ENCODE peak calls at places on chromosomes 6 and 20, in six cellular contexts. Z, S, C, Y, R and A are unnamed samples.

GRCh38 chr20:43804781-43805180 is 78.0 kb upstream of the GTSF1L start:
- DNase-seq in Z (no peak), S (no peak), C (no peak), Y (no peak), R (no peak), A (no peak)

GRCh38 chr6:88492824-88493223 is 326.7 kb upstream of the CNR1 start:
- DNase-seq in Z (no peak), S (no peak), C (no peak), Y (no peak), R (no peak), A (no peak)

GRCh38 chr6:131862486-131862885 is 54.7 kb downstream of the ENPP1 start:
- DNase-seq in Z (no peak), S (no peak), C (no peak), Y (no peak), R (no peak), A (no peak)

GRCh38 chr6:95742895-95743294 is 165.6 kb downstream of the MANEA start:
- DNase-seq in Z (no peak), S (no peak), C (no peak), Y (no peak), R (no peak), A (no peak)

GRCh38 chr6:43495409-43495941 is 14.7 kb downstream of the LRRC73 start:
- DNase-seq in Z (no peak), S (no peak), C (no peak), Y (no peak), R (no peak), A (no peak)

GRCh38 chr6:41581381-41581991 is 35.3 kb downstream of the FOXP4 start:
- DNase-seq in Z (no peak), S (no peak), C (no peak), Y (no peak), R (no peak), A (no peak)

GRCh38 chr20:59055302-59055701 is 12.7 kb upstream of the PRELID3B start:
- DNase-seq in Z (no peak), S (no peak), C (peak), Y (no peak), R (no peak), A (no peak)

GRCh38 chr20:57780398-57780797 is 70.6 kb upstream of the PMEPA1 start:
- DNase-seq in Z (no peak), S (no peak), C (no peak), Y (no peak), R (no peak), A (no peak)

GRCh38 chr20:48467622-48468021 is 360.2 kb downstream of the PREX1 start:
- DNase-seq in Z (no peak), S (no peak), C (no peak), Y (no peak), R (no peak), A (no peak)

GRCh38 chr20:59495894-59496510 is 108.3 kb upstream of the PHACTR3 start:
- DNase-seq in Z (peak), S (peak), C (peak), Y (peak), R (peak), A (no peak)

GRCh38 chr6:35797837-35798526 is 859 bp upstream of the CLPS start:
- DNase-seq in Z (no peak), S (no peak), C (no peak), Y (no peak), R (no peak), A (no peak)

GRCh38 chr6:158334534-158334933 is 22.3 kb downstream of the TULP4 start:
- DNase-seq in Z (no peak), S (no peak), C (no peak), Y (no peak), R (no peak), A (no peak)